ENCODE peak calls at places on chromosomes 11 and 22, in six cellular contexts. One of them, this sample, is unnamed.

GRCh38 chr11:122979103-122979814 is 2.4 kb downstream of the BSX start:
- DNase-seq in sigmoid colon: no peak
- DNase-seq in suprapubic skin: no peak
- DNase-seq in GM23338: peak; percentile 38
- DNase-seq in HCT116: no peak
- DNase-seq in endothelial cell of umbilical vein: no peak
- DNase-seq in this sample: no peak

GRCh38 chr22:37193629-37194191 is 5.7 kb upstream of the C1QTNF6 start:
- DNase-seq in sigmoid colon: peak; percentile 52
- DNase-seq in suprapubic skin: no peak
- DNase-seq in GM23338: no peak
- DNase-seq in HCT116: no peak
- DNase-seq in endothelial cell of umbilical vein: peak; percentile 24
- DNase-seq in this sample: peak; percentile 39

GRCh38 chr11:45732343-45732742 is 66.9 kb upstream of the CHST1 start:
- DNase-seq in sigmoid colon: no peak
- DNase-seq in suprapubic skin: no peak
- DNase-seq in GM23338: no peak
- DNase-seq in HCT116: no peak
- DNase-seq in endothelial cell of umbilical vein: no peak
- DNase-seq in this sample: no peak

GRCh38 chr11:120431633-120432032 is 79.9 kb upstream of the GRIK4 start:
- DNase-seq in sigmoid colon: no peak
- DNase-seq in suprapubic skin: no peak
- DNase-seq in GM23338: peak; percentile 67
- DNase-seq in HCT116: peak; percentile 27
- DNase-seq in endothelial cell of umbilical vein: no peak
- DNase-seq in this sample: no peak

GRCh38 chr11:2862950-2863618 is 22.5 kb downstream of the CDKN1C start:
- DNase-seq in sigmoid colon: no peak
- DNase-seq in suprapubic skin: no peak
- DNase-seq in GM23338: peak; percentile 77
- DNase-seq in HCT116: no peak
- DNase-seq in endothelial cell of umbilical vein: no peak
- DNase-seq in this sample: no peak

GRCh38 chr22:38176170-38176741 is 5.4 kb downstream of the PLA2G6 start:
- DNase-seq in sigmoid colon: peak; percentile 91
- DNase-seq in suprapubic skin: no peak
- DNase-seq in GM23338: no peak
- DNase-seq in HCT116: no peak
- DNase-seq in endothelial cell of umbilical vein: peak; percentile 99
- DNase-seq in this sample: peak; percentile 56

GRCh38 chr11:11706022-11706421 is 84.2 kb upstream of the GALNT18 start:
- DNase-seq in sigmoid colon: peak; percentile 52
- DNase-seq in suprapubic skin: no peak
- DNase-seq in GM23338: peak; percentile 8
- DNase-seq in HCT116: peak; percentile 35
- DNase-seq in endothelial cell of umbilical vein: no peak
- DNase-seq in this sample: no peak

GRCh38 chr22:27244328-27244727 is 557.2 kb downstream of the MN1 start:
- DNase-seq in sigmoid colon: no peak
- DNase-seq in suprapubic skin: no peak
- DNase-seq in GM23338: no peak
- DNase-seq in HCT116: no peak
- DNase-seq in endothelial cell of umbilical vein: no peak
- DNase-seq in this sample: no peak

DNA sequence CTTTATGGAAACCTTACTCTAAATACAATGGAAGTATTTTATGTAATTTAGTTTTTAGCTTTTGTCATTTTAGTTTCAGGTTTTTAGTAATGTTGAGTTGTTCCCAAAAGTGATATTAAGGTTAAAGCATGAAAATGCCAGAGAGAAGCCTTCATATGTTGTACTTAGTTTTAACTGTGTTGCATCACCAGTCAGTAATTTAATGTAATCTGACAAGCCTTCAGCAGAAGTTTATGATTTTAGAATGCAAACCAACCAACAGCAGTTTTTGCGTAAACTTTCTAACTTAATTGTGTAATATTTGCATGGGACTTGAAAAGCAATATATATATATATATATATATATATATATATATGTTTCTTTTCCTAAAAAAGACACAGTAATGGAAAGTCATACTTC is 110.6 kb downstream of the MSANTD4 start:
- DNase-seq in sigmoid colon: no peak
- DNase-seq in suprapubic skin: no peak
- DNase-seq in GM23338: no peak
- DNase-seq in HCT116: no peak
- DNase-seq in endothelial cell of umbilical vein: no peak
- DNase-seq in this sample: no peak
- TF ChIP-seq POLR2AphosphoS5 in sigmoid colon: no peak
- TF ChIP-seq POLR2AphosphoS5 in suprapubic skin: no peak
- TF ChIP-seq POLR2AphosphoS5 in GM23338: no peak
- TF ChIP-seq POLR2AphosphoS5 in HCT116: no peak
- TF ChIP-seq POLR2AphosphoS5 in endothelial cell of umbilical vein: no peak
- TF ChIP-seq POLR2AphosphoS5 in this sample: no peak

GRCh38 chr11:118412921-118413320 is 11.5 kb downstream of the ATP5MG start:
- DNase-seq in sigmoid colon: no peak
- DNase-seq in suprapubic skin: no peak
- DNase-seq in GM23338: no peak
- DNase-seq in HCT116: no peak
- DNase-seq in endothelial cell of umbilical vein: no peak
- DNase-seq in this sample: no peak

GRCh38 chr11:118418770-118419169 is 17.4 kb downstream of the ATP5MG start:
- DNase-seq in sigmoid colon: no peak
- DNase-seq in suprapubic skin: no peak
- DNase-seq in GM23338: no peak
- DNase-seq in HCT116: no peak
- DNase-seq in endothelial cell of umbilical vein: no peak
- DNase-seq in this sample: no peak

GRCh38 chr11:118415739-118416068 is 14.3 kb downstream of the ATP5MG start:
- DNase-seq in sigmoid colon: peak; percentile 89
- DNase-seq in suprapubic skin: no peak
- DNase-seq in GM23338: peak; percentile 76
- DNase-seq in HCT116: peak; percentile 33
- DNase-seq in endothelial cell of umbilical vein: peak; percentile 82
- DNase-seq in this sample: peak; percentile 40

GRCh38 chr11:118415051-118415738 is 13.8 kb downstream of the ATP5MG start:
- DNase-seq in sigmoid colon: no peak
- DNase-seq in suprapubic skin: no peak
- DNase-seq in GM23338: no peak
- DNase-seq in HCT116: no peak
- DNase-seq in endothelial cell of umbilical vein: no peak
- DNase-seq in this sample: no peak

GRCh38 chr11:118417801-118418200 is 16.4 kb downstream of the ATP5MG start:
- DNase-seq in sigmoid colon: no peak
- DNase-seq in suprapubic skin: no peak
- DNase-seq in GM23338: no peak
- DNase-seq in HCT116: no peak
- DNase-seq in endothelial cell of umbilical vein: no peak
- DNase-seq in this sample: no peak
- H3K4me1 ChIP-seq in sigmoid colon: peaks cover 11% of the 10 kb centered on the region
- H3K4me1 ChIP-seq in suprapubic skin: peaks cover 6% of the 10 kb centered on the region
- H3K4me1 ChIP-seq in GM23338: peaks cover 12% of the 10 kb centered on the region
- H3K4me1 ChIP-seq in HCT116: no peaks in the 10 kb centered on the region
- H3K4me1 ChIP-seq in endothelial cell of umbilical vein: peaks cover 13% of the 10 kb centered on the region
- H3K4me1 ChIP-seq in this sample: peaks cover 3% of the 10 kb centered on the region

DNA sequence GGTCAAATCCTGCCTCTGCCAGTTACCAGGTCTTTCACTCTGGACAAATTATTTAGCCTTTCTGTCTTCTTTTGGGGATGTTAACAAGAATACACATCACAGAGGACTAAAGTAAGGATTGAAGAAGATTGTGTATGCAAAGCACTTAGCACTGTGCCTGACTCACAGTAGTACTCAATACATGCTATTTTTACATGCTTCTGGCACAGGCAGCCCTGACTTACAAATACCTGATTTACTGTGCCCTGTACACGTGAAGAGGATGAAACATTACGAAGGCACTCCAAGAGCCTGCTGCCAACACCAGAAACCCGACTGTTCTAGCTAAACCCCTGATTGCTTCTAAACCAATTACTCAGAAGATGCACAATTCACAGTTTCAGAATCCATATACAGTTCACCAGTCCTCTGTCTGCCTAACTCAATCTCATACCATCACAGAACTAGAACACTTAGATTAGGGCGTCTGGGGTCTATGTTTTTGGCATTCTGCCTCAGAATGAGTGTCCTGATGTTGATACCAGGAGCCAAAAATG is 300.9 kb upstream of the DDI1 start:
- DNase-seq in sigmoid colon: no peak
- DNase-seq in suprapubic skin: no peak
- DNase-seq in GM23338: no peak
- DNase-seq in HCT116: no peak
- DNase-seq in endothelial cell of umbilical vein: no peak
- DNase-seq in this sample: no peak
- TF ChIP-seq POLR2AphosphoS5 in sigmoid colon: no peak
- TF ChIP-seq POLR2AphosphoS5 in suprapubic skin: no peak
- TF ChIP-seq POLR2AphosphoS5 in GM23338: no peak
- TF ChIP-seq POLR2AphosphoS5 in HCT116: no peak
- TF ChIP-seq POLR2AphosphoS5 in endothelial cell of umbilical vein: no peak
- TF ChIP-seq POLR2AphosphoS5 in this sample: no peak

GRCh38 chr22:33380789-33381530 is 322.8 kb upstream of the SYN3 start:
- DNase-seq in sigmoid colon: no peak
- DNase-seq in suprapubic skin: no peak
- DNase-seq in GM23338: no peak
- DNase-seq in HCT116: no peak
- DNase-seq in endothelial cell of umbilical vein: no peak
- DNase-seq in this sample: no peak

GRCh38 chr22:33385611-33386010 is 327.4 kb upstream of the SYN3 start:
- DNase-seq in sigmoid colon: no peak
- DNase-seq in suprapubic skin: no peak
- DNase-seq in GM23338: no peak
- DNase-seq in HCT116: no peak
- DNase-seq in endothelial cell of umbilical vein: no peak
- DNase-seq in this sample: no peak

GRCh38 chr22:33382427-33382826 is 324.2 kb upstream of the SYN3 start:
- DNase-seq in sigmoid colon: no peak
- DNase-seq in suprapubic skin: no peak
- DNase-seq in GM23338: no peak
- DNase-seq in HCT116: no peak
- DNase-seq in endothelial cell of umbilical vein: no peak
- DNase-seq in this sample: no peak

GRCh38 chr22:33379836-33380235 is 321.7 kb upstream of the SYN3 start:
- DNase-seq in sigmoid colon: no peak
- DNase-seq in suprapubic skin: no peak
- DNase-seq in GM23338: no peak
- DNase-seq in HCT116: no peak
- DNase-seq in endothelial cell of umbilical vein: no peak
- DNase-seq in this sample: no peak

DNA sequence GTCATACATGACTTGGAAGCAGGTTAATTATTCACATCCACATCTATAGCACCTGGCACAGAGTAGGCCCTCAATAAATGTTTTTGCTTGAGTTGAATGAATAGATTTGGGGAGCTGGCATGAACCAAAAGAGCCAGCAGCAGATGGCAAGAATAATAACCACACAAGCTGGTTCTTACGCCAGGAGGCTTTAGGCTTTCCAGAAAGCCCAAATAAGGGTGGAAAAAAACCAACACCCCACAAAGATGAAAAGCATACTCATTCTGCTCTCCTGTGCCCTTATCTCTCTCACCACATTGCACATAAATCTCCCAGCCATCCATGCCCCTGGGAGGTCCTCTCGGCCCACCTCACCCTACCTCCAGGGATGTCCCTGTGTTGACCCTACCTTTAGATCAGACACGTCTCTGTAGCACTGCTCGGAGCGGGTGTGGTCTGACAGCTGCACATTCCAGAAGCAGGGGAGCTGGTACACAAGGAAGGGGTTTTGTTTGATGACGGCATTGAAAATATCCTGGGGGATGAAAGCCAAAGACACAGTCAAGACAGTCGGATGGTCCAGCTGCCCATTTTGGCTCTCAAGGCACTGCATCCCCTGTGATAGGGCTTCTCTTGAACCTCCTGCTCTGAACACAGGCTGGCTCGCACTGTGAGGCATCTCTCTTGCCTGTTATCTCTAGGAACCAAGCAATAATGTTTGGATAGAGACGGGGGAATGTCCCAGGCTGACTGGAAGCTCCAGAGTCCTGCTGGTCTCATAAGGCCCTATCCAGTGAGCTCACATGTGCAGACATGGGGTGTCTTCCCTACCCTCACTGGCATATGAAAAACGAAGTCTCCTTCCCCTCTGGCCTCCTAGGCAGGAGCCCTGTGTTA is 323.6 kb upstream of the SYN3 start:
- DNase-seq in sigmoid colon: no peak
- DNase-seq in suprapubic skin: no peak
- DNase-seq in GM23338: no peak
- DNase-seq in HCT116: no peak
- DNase-seq in endothelial cell of umbilical vein: no peak
- DNase-seq in this sample: no peak
- H3K4me1 ChIP-seq in sigmoid colon: no peaks in the 10 kb centered on the region
- H3K4me1 ChIP-seq in suprapubic skin: no peaks in the 10 kb centered on the region
- H3K4me1 ChIP-seq in GM23338: no peaks in the 10 kb centered on the region
- H3K4me1 ChIP-seq in HCT116: no peaks in the 10 kb centered on the region
- H3K4me1 ChIP-seq in endothelial cell of umbilical vein: no peaks in the 10 kb centered on the region
- H3K4me1 ChIP-seq in this sample: no peaks in the 10 kb centered on the region

DNA sequence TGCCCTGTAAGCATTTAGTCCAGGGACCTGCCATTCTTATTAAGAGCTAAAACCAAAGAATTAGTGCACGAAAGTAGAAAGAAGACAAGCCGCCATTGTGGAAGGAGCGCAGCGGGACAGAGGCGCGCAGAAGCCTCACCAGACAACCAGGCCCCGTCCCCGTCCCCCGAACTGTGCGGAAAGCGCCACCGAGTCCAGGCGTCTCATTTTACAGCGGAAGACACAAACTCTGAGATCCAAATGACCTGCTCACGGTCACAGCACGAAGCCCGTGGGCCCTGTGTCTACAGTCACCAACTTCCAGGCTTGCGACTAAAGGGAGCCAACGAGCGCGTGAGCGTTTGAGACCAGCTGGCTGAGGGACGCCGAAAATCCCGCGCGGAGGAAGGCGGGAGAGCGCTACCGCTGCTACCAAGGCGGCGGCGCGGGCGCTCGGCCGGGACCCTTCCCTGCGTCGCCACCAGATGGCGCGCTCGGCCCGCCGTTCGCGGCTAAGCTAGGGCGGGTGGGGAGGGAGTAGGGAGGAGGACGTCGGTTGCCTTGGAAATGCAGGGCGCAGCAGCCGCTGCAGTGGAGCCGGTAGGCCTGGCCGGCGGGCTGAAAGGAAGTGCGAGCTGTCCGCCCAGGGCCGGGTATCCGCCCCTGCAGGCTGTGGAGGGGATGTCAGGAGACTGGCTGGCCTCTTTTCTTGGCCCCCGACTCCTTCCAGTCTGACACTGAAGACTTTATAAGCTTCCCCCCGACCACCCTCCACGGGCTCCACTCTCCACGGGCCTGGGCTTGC is 434 bp upstream of the CCDC83 start:
- DNase-seq in sigmoid colon: peak; percentile 95
- DNase-seq in suprapubic skin: peak; percentile 91
- DNase-seq in GM23338: peak; percentile 97
- DNase-seq in HCT116: peak; percentile 72
- DNase-seq in endothelial cell of umbilical vein: peak; percentile 94
- DNase-seq in this sample: peak; percentile 93
- TF ChIP-seq POLR2AphosphoS5 in sigmoid colon: peak; percentile 65
- TF ChIP-seq POLR2AphosphoS5 in suprapubic skin: no peak
- TF ChIP-seq POLR2AphosphoS5 in GM23338: peak; percentile 69
- TF ChIP-seq POLR2AphosphoS5 in HCT116: no peak
- TF ChIP-seq POLR2AphosphoS5 in endothelial cell of umbilical vein: peak; percentile 76
- TF ChIP-seq POLR2AphosphoS5 in this sample: peak; percentile 63

This sample was measured in transverse colon.